ENCODE peak calls at places on chromosomes 11 and 22, in four cellular contexts. F is HL-60, S is K562, H is GM12878. U is an unnamed sample.

GRCh38 chr11:8567597-8568198 is 26.3 kb downstream of the STK33 start:
- DNase-seq in F (no peak), S (no peak), H (no peak), U (no peak)

GRCh38 chr22:16563555-16564520 is 28.8 kb downstream of the CCT8L2 start:
- DNase-seq in F (no peak), S (no peak), H (no peak), U (no peak)

GRCh38 chr11:76752321-76753175 is 30.6 kb upstream of the TSKU start:
- DNase-seq in F (no peak), S (peak; percentile 51), H (no peak), U (no peak)

GRCh38 chr11:36354221-36355003 is 58.3 kb downstream of the PRR5L start:
- DNase-seq in F (no peak), S (no peak), H (peak; percentile 42), U (no peak)

GRCh38 chr11:70477607-70478006 is 79.3 kb downstream of the CTTN start:
- DNase-seq in F (no peak), S (no peak), H (no peak), U (no peak)

GRCh38 chr22:17824452-17824851 is 50.2 kb upstream of the BID start:
- DNase-seq in F (no peak), S (no peak), H (no peak), U (no peak)

GRCh38 chr22:31748490-31748889 is 1.4 kb downstream of the PRR14L start:
- DNase-seq in F (no peak), S (no peak), H (no peak), U (no peak)

GRCh38 chr11:13320688-13321087 is 43.1 kb downstream of the BMAL1 start:
- DNase-seq in F (no peak), S (no peak), H (no peak), U (no peak)

GRCh38 chr22:39553429-39553828 is 17.1 kb upstream of the CACNA1I start:
- DNase-seq in F (no peak), S (no peak), H (no peak), U (no peak)

GRCh38 chr11:65378208-65378927 is 4.1 kb downstream of the SLC25A45 start:
- DNase-seq in F (peak; percentile 87), S (no peak), H (no peak), U (no peak)

GRCh38 chr11:65376138-65376713 is 6.2 kb downstream of the SLC25A45 start:
- DNase-seq in F (no peak), S (no peak), H (no peak), U (no peak)

GRCh38 chr11:65377777-65378176 is 4.7 kb downstream of the SLC25A45 start:
- DNase-seq in F (no peak), S (no peak), H (no peak), U (no peak)

GRCh38 chr11:65375012-65375411 is 7.4 kb downstream of the SLC25A45 start:
- DNase-seq in F (no peak), S (no peak), H (no peak), U (no peak)

GRCh38 chr11:65377036-65377435 is 5.4 kb downstream of the SLC25A45 start:
- DNase-seq in F (no peak), S (no peak), H (no peak), U (no peak)
- TF ChIP-seq SPI1 in F (no peak), S (no peak), H (no peak), U (no peak)

GRCh38 chr22:48287031-48287430 is 1524.6 kb downstream of the TBC1D22A start:
- DNase-seq in F (no peak), S (no peak), H (no peak), U (no peak)

GRCh38 chr22:48278620-48279464 is 1516.4 kb downstream of the TBC1D22A start:
- DNase-seq in F (no peak), S (no peak), H (no peak), U (no peak)

GRCh38 chr22:48279465-48279765 is 1517.0 kb downstream of the TBC1D22A start:
- DNase-seq in F (no peak), S (no peak), H (no peak), U (no peak)

GRCh38 chr22:48284671-48285070 is 1522.2 kb downstream of the TBC1D22A start:
- DNase-seq in F (no peak), S (no peak), H (no peak), U (no peak)

GRCh38 chr22:48282804-48283203 is 1520.4 kb downstream of the TBC1D22A start:
- DNase-seq in F (no peak), S (no peak), H (no peak), U (no peak)
- TF ChIP-seq SPI1 in F (no peak), S (no peak), H (no peak), U (no peak)

GRCh38 chr11:75593337-75593915 is 31.4 kb downstream of the SERPINH1 start:
- DNase-seq in F (no peak), S (no peak), H (no peak), U (no peak)
- TF ChIP-seq SPI1 in F (no peak), S (no peak), H (no peak), U (no peak)

DNA sequence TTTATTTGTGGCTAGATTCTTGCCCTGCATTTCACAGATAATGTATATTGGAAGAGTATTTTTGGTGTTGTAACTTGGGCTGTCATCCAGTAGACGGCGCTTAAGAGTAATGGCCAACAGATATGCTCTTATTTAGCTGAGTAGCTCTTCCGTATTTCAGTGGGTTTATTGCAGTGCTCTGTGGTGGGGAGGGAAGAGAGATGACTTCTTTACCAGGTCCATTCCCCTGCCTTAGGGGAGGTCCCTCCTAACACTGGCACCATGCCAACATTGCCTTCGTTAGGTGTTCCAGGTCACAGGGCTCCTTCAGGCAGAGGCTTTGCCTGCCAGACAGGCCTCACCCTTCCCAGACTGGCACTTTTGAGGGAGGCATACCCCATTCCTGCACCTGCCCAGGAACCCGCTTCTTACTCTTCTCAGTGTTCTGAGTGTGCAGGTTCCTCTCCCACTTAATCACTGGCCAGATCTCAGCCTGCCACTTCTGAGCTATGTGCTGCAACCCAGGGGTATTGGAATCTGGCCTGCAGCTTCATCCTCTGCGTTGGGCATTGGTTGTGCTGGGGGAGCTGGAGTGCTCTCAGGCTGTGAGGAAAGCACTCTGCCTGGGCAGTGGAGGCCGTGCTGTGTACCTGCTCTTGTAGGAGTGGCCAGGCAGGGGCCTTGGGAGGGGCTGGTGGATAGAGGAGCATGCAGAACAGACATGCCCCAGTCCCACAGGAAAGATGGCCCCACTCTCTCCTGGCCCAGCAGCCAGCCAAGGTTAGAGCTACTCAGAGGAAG is 29.4 kb upstream of the SLN start:
- DNase-seq in F (peak; percentile 43), S (peak; percentile 19), H (peak; percentile 25), U (peak; percentile 34)
- TF ChIP-seq SPI1 in F (peak; percentile 77), S (peak; percentile 58), H (peak; percentile 73), U (peak; percentile 72)

GRCh38 chr11:115760921-115761320 is 256.7 kb upstream of the CADM1 start:
- DNase-seq in F (no peak), S (no peak), H (no peak), U (no peak)

GRCh38 chr11:115758011-115758410 is 253.8 kb upstream of the CADM1 start:
- DNase-seq in F (no peak), S (no peak), H (no peak), U (no peak)

GRCh38 chr11:115760528-115760837 is 256.3 kb upstream of the CADM1 start:
- DNase-seq in F (no peak), S (no peak), H (no peak), U (no peak)

GRCh38 chr11:115761348-115761747 is 257.1 kb upstream of the CADM1 start:
- DNase-seq in F (peak; percentile 47), S (no peak), H (no peak), U (no peak)

GRCh38 chr11:115759622-115760527 is 255.7 kb upstream of the CADM1 start:
- DNase-seq in F (no peak), S (no peak), H (no peak), U (no peak)
- TF ChIP-seq SPI1 in F (no peak), S (no peak), H (no peak), U (no peak)

GRCh38 chr11:17887779-17888178 is 125.1 kb downstream of the SERGEF start:
- DNase-seq in F (no peak), S (no peak), H (no peak), U (no peak)
- TF ChIP-seq SPI1 in F (no peak), S (no peak), H (no peak), U (no peak)

DNA sequence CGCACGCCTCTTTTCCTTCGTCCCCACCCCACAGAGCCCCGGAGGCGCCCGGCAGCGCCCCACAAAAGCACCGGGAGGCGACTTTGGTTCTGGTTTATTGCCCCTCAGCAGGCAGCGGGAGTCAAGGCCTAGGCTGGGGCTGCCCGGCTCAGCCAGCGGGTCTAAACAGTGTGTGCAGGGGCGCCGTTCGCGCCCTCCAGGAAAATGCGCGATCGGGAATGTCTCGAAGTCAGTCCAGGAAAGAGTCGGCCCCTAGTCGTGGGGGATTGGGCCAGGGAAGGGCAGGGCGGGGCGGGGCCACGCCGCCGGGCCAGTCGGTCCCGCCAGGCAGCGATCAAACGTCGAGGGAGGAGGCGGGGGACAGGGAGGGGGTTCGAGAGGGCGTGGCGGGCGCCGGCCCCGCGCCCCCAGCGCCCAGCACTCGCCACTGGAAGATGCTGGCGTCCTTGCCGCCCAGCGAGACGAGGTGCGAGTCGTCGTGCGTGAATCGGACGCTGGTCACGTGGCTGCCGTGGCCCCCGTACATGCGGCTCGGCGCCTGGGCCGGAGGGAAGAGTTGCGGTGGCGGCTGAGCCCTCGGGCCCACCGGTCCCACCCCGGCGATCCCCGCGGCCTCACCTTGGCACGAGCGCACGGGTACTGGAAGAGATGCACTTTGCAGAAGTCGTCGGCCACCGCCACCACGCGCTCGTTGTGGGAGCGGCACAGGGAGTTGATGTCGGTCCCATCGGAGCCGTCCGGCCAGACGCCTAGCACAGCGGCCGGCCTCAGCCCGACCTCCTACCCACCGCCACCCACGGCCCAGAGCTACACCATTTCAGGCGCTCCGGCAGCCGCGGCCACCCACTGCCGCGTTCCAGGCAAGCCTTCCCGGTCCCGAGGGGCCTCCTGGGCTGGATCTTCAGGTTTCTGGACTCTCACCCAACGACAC is 741 bp upstream of the MTA2 start:
- DNase-seq in F (no peak), S (peak; percentile 86), H (no peak), U (no peak)
- TF ChIP-seq SPI1 in F (no peak), S (no peak), H (no peak), U (no peak)

DNA sequence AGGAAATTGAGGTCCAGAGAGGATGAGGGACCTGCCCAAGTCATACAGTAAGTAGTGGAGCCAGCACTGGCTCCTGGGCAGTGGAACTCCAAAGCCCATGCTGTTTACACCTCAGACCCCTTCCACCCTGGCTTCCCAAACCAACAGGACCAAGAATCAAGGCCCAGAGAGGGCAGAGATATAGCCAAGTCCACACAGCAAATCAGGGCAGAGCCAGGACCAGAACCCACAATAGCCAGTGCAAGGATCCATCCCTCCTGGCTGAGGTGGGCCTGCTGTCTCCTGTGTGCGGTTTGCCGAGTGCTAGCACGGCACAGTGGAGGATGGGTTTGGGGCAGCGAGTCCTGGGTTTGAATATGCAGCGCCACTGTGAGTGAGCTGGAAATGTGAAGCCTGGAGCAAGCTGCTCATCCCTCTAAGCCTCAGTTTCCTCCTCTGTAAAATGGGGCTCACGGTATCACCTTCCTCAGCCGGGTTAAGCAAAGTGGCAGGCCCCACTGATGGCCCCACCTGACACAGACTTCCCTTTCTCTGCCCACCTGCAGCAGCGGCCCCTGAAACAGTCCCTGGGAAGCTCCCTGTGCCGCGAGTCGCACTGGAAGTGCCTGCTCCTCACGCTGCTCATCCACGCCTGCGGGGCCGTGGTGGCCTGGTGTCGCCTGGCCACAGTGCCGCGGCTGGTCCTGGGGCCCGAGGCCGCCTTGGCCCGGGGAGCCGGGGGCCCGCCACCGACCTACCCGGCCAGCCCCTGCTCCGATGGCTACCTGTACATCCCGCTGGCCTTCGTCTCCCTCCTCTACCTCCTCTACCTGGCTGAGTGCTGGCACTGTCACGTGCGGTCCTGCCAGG is 2.3 kb downstream of the TMEM151A start:
- DNase-seq in F (no peak), S (no peak), H (no peak), U (no peak)
- TF ChIP-seq SPI1 in F (no peak), S (no peak), H (no peak), U (no peak)